ENCODE peak calls at places on chromosomes 5 and 9, in four cellular contexts. One of them, this sample, is unnamed. For H3K4me1, the result is how much of the 10 kb centered on the place peaks cover.

GRCh38 chr5:36270175-36270574 is 28.4 kb upstream of the NADK2 start:
- DNase-seq in tibial artery: no peak
- DNase-seq in ovary: no peak
- DNase-seq in Peyer's patch: no peak
- DNase-seq in this sample: no peak

GRCh38 chr9:122226758-122227575 is 1.8 kb downstream of the LHX6 start:
- DNase-seq in tibial artery: no peak
- DNase-seq in ovary: no peak
- DNase-seq in Peyer's patch: no peak
- DNase-seq in this sample: no peak

GRCh38 chr5:33888582-33888981 is 3.2 kb downstream of the ADAMTS12 start:
- DNase-seq in tibial artery: no peak
- DNase-seq in ovary: no peak
- DNase-seq in Peyer's patch: no peak
- DNase-seq in this sample: no peak

GRCh38 chr5:135137146-135137915 is 103.3 kb upstream of the PITX1 start:
- DNase-seq in tibial artery: peak
- DNase-seq in ovary: no peak
- DNase-seq in Peyer's patch: no peak
- DNase-seq in this sample: no peak

GRCh38 chr5:67963789-67964519 is 251.6 kb upstream of the PIK3R1 start:
- DNase-seq in tibial artery: no peak
- DNase-seq in ovary: no peak
- DNase-seq in Peyer's patch: no peak
- DNase-seq in this sample: no peak

GRCh38 chr9:97840521-97840920 is 12.5 kb upstream of the FOXE1 start:
- DNase-seq in tibial artery: no peak
- DNase-seq in ovary: no peak
- DNase-seq in Peyer's patch: no peak
- DNase-seq in this sample: no peak

GRCh38 chr5:170141636-170142035 is 35.9 kb downstream of the FOXI1 start:
- DNase-seq in tibial artery: no peak
- DNase-seq in ovary: no peak
- DNase-seq in Peyer's patch: no peak
- DNase-seq in this sample: no peak

GRCh38 chr5:134507495-134507894 is 18.0 kb upstream of the JADE2 start:
- DNase-seq in tibial artery: peak
- DNase-seq in ovary: no peak
- DNase-seq in Peyer's patch: no peak
- DNase-seq in this sample: peak

GRCh38 chr5:10538789-10539684 is 24.8 kb upstream of the ANKRD33B start:
- DNase-seq in tibial artery: no peak
- DNase-seq in ovary: no peak
- DNase-seq in Peyer's patch: no peak
- DNase-seq in this sample: no peak

GRCh38 chr5:137191179-137191578 is 307.9 kb downstream of the SPOCK1 start:
- DNase-seq in tibial artery: no peak
- DNase-seq in ovary: no peak
- DNase-seq in Peyer's patch: no peak
- DNase-seq in this sample: no peak

GRCh38 chr9:42852133-42852532 is 668.7 kb downstream of the SPATA31A6 start:
- DNase-seq in tibial artery: no peak
- DNase-seq in ovary: no peak
- DNase-seq in Peyer's patch: peak
- DNase-seq in this sample: peak

GRCh38 chr5:82664711-82665110 is 386.6 kb upstream of the RPS23 start:
- DNase-seq in tibial artery: no peak
- DNase-seq in ovary: no peak
- DNase-seq in Peyer's patch: no peak
- DNase-seq in this sample: no peak

GRCh38 chr5:69238760-69239251 is 4.1 kb downstream of the CDK7 start:
- DNase-seq in tibial artery: no peak
- DNase-seq in ovary: no peak
- DNase-seq in Peyer's patch: no peak
- DNase-seq in this sample: no peak

GRCh38 chr5:111159845-111160244 is 64.3 kb upstream of the CAMK4 start:
- DNase-seq in tibial artery: no peak
- DNase-seq in ovary: no peak
- DNase-seq in Peyer's patch: no peak
- DNase-seq in this sample: no peak

GRCh38 chr5:42887094-42887493 is 75.4 kb upstream of the SELENOP start:
- DNase-seq in tibial artery: no peak
- DNase-seq in ovary: no peak
- DNase-seq in Peyer's patch: peak
- DNase-seq in this sample: no peak

GRCh38 chr5:151557466-151557865 is 33.7 kb downstream of the FAT2 start:
- DNase-seq in tibial artery: no peak
- DNase-seq in ovary: no peak
- DNase-seq in Peyer's patch: no peak
- DNase-seq in this sample: no peak

GRCh38 chr9:106877345-106877744 is 14.4 kb downstream of the ZNF462 start:
- DNase-seq in tibial artery: no peak
- DNase-seq in ovary: no peak
- DNase-seq in Peyer's patch: no peak
- DNase-seq in this sample: no peak

GRCh38 chr9:106875548-106875947 is 12.6 kb downstream of the ZNF462 start:
- DNase-seq in tibial artery: no peak
- DNase-seq in ovary: no peak
- DNase-seq in Peyer's patch: no peak
- DNase-seq in this sample: no peak

GRCh38 chr9:106872641-106873040 is 9.7 kb downstream of the ZNF462 start:
- DNase-seq in tibial artery: no peak
- DNase-seq in ovary: no peak
- DNase-seq in Peyer's patch: no peak
- DNase-seq in this sample: no peak

GRCh38 chr9:106874031-106874430 is 11.1 kb downstream of the ZNF462 start:
- DNase-seq in tibial artery: no peak
- DNase-seq in ovary: no peak
- DNase-seq in Peyer's patch: no peak
- DNase-seq in this sample: no peak

DNA sequence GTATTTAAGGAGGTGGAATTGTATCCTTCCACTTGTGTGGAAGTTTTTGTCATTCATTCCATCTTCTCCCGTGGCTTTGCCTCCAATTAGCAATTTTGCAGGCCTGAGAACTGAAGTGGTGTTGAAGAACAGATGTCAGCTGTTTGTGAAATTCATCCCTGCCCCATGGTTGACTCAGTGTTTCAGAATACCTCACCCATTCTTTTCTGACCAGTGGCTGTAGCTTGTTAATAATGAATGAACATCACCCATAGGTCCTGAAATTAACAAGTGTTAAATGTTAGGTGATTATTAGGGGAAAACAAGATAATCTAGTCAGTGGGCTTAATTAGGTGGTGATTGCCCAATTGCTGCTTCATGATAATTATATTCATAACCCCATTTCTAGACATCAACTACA is 11.7 kb downstream of the ZNF462 start:
- DNase-seq in tibial artery: no peak
- DNase-seq in ovary: no peak
- DNase-seq in Peyer's patch: no peak
- DNase-seq in this sample: no peak
- H3K4me1 ChIP-seq in tibial artery: under half
- H3K4me1 ChIP-seq in ovary: under half
- H3K4me1 ChIP-seq in Peyer's patch: under half
- H3K4me1 ChIP-seq in this sample: under half

DNA sequence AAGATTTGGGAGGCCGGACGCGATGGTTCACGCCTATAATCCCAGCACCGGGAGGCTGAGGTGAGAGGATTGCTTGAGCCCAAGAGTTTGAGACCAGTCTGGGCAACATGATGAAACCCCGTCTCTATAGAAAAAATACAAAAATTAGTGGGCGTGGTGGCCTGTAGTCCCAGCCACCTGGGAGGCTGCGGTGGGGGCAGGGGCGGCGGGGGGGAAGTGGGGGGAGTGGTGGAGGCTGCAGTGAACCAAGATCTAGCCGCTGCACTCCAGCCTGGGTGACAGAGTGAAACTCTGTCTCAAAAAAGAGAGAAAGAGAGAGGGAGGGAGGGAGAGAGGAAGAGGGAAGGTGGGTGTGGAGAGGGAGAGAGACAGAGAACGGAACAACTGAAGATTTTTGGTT is 4.9 kb upstream of the RPL26L1 start:
- DNase-seq in tibial artery: no peak
- DNase-seq in ovary: no peak
- DNase-seq in Peyer's patch: no peak
- DNase-seq in this sample: no peak
- H3K27ac ChIP-seq in tibial artery: peak
- H3K27ac ChIP-seq in ovary: no peak
- H3K27ac ChIP-seq in Peyer's patch: no peak
- H3K27ac ChIP-seq in this sample: peak

GRCh38 chr9:114374936-114375335 is 12.8 kb downstream of the AKNA start:
- DNase-seq in tibial artery: no peak
- DNase-seq in ovary: no peak
- DNase-seq in Peyer's patch: peak
- DNase-seq in this sample: no peak
- H3K4me1 ChIP-seq in tibial artery: under half
- H3K4me1 ChIP-seq in ovary: under half
- H3K4me1 ChIP-seq in Peyer's patch: under half
- H3K4me1 ChIP-seq in this sample: under half

GRCh38 chr9:71928806-71929205 is 17.4 kb downstream of the C9orf85 start:
- DNase-seq in tibial artery: no peak
- DNase-seq in ovary: no peak
- DNase-seq in Peyer's patch: no peak
- DNase-seq in this sample: no peak

GRCh38 chr9:71931166-71931565 is 19.7 kb downstream of the C9orf85 start:
- DNase-seq in tibial artery: no peak
- DNase-seq in ovary: no peak
- DNase-seq in Peyer's patch: no peak
- DNase-seq in this sample: no peak

GRCh38 chr9:71929791-71930440 is 18.5 kb downstream of the C9orf85 start:
- DNase-seq in tibial artery: no peak
- DNase-seq in ovary: no peak
- DNase-seq in Peyer's patch: no peak
- DNase-seq in this sample: no peak

GRCh38 chr9:71928376-71928775 is 16.9 kb downstream of the C9orf85 start:
- DNase-seq in tibial artery: no peak
- DNase-seq in ovary: no peak
- DNase-seq in Peyer's patch: no peak
- DNase-seq in this sample: no peak

GRCh38 chr9:71929223-71929622 is 17.8 kb downstream of the C9orf85 start:
- DNase-seq in tibial artery: no peak
- DNase-seq in ovary: no peak
- DNase-seq in Peyer's patch: no peak
- DNase-seq in this sample: no peak
- H3K27ac ChIP-seq in tibial artery: no peak
- H3K27ac ChIP-seq in ovary: no peak
- H3K27ac ChIP-seq in Peyer's patch: no peak
- H3K27ac ChIP-seq in this sample: no peak

GRCh38 chr5:109701252-109701651 is 11.5 kb downstream of the MAN2A1 start:
- DNase-seq in tibial artery: no peak
- DNase-seq in ovary: no peak
- DNase-seq in Peyer's patch: no peak
- DNase-seq in this sample: no peak
- H3K4me1 ChIP-seq in tibial artery: under half
- H3K4me1 ChIP-seq in ovary: under half
- H3K4me1 ChIP-seq in Peyer's patch: under half
- H3K4me1 ChIP-seq in this sample: under half

GRCh38 chr5:149780043-149780737 is 50.1 kb downstream of the PPARGC1B start:
- DNase-seq in tibial artery: no peak
- DNase-seq in ovary: no peak
- DNase-seq in Peyer's patch: peak
- DNase-seq in this sample: peak

GRCh38 chr5:149785341-149785740 is 55.2 kb downstream of the PPARGC1B start:
- DNase-seq in tibial artery: no peak
- DNase-seq in ovary: no peak
- DNase-seq in Peyer's patch: no peak
- DNase-seq in this sample: no peak

GRCh38 chr5:149782018-149782899 is 52.1 kb downstream of the PPARGC1B start:
- DNase-seq in tibial artery: no peak
- DNase-seq in ovary: peak
- DNase-seq in Peyer's patch: peak
- DNase-seq in this sample: peak

GRCh38 chr5:149781612-149782011 is 51.5 kb downstream of the PPARGC1B start:
- DNase-seq in tibial artery: no peak
- DNase-seq in ovary: no peak
- DNase-seq in Peyer's patch: no peak
- DNase-seq in this sample: no peak

GRCh38 chr5:149782900-149783586 is 52.9 kb downstream of the PPARGC1B start:
- DNase-seq in tibial artery: no peak
- DNase-seq in ovary: no peak
- DNase-seq in Peyer's patch: no peak
- DNase-seq in this sample: no peak
- H3K27ac ChIP-seq in tibial artery: no peak
- H3K27ac ChIP-seq in ovary: no peak
- H3K27ac ChIP-seq in Peyer's patch: peak
- H3K27ac ChIP-seq in this sample: no peak

DNA sequence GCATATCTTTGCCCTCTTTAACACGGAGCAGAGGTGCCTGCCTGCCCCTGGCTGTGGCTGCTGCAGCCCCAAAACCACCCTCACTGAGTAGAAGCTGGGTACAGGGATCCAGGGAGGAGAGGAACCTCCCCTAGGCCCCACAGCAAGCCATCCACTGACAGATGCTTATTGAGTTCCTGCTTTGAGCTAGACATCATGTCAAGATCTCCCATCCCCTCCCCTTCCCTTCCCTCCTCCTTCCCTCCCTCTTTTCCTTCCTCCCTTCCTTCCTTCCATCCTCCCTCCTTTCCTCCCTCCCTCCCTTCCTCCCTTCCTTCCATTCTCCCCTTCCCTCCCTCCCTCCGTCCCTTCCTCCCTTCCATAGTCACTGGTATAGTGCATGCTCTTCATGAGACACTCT is 29.3 kb downstream of the GOLGA2 start:
- DNase-seq in tibial artery: no peak
- DNase-seq in ovary: no peak
- DNase-seq in Peyer's patch: no peak
- DNase-seq in this sample: no peak
- H3K4me1 ChIP-seq in tibial artery: under half
- H3K4me1 ChIP-seq in ovary: under half
- H3K4me1 ChIP-seq in Peyer's patch: under half
- H3K4me1 ChIP-seq in this sample: under half

GRCh38 chr5:73940026-73940425 is 314.0 kb downstream of the ARHGEF28 start:
- DNase-seq in tibial artery: no peak
- DNase-seq in ovary: no peak
- DNase-seq in Peyer's patch: no peak
- DNase-seq in this sample: no peak
- H3K27ac ChIP-seq in tibial artery: no peak
- H3K27ac ChIP-seq in ovary: no peak
- H3K27ac ChIP-seq in Peyer's patch: no peak
- H3K27ac ChIP-seq in this sample: peak